ENCODE peak calls at places on chromosomes 7 and 10, in nine cellular contexts. O, Q, X, D, F, T, W, I and S are unnamed samples. For H3K36me3, the result is how much of the 10 kb centered on the place peaks cover.

GRCh38 chr10:521844-522243 is 167.6 kb downstream of the DIP2C start:
- DNase-seq in O (no peak), Q (peak), X (no peak), D (no peak), F (no peak), T (peak), W (peak), I (no peak), S (no peak)

GRCh38 chr7:101754432-101755159 is 62.8 kb upstream of the CUX1 start:
- DNase-seq in O (no peak), Q (no peak), X (no peak), D (no peak), F (no peak), T (peak), W (no peak), I (peak), S (peak)

GRCh38 chr7:113263749-113264148 is 145.4 kb upstream of the SMIM30 start:
- DNase-seq in O (no peak), Q (no peak), X (no peak), D (no peak), F (no peak), T (no peak), W (no peak), I (no peak), S (no peak)

GRCh38 chr10:75115137-75115536 is 3.7 kb downstream of the SAMD8 start:
- DNase-seq in O (no peak), Q (no peak), X (no peak), D (no peak), F (no peak), T (no peak), W (no peak), I (no peak), S (no peak)

GRCh38 chr7:108335264-108335918 is 120.8 kb downstream of the NRCAM start:
- DNase-seq in O (no peak), Q (no peak), X (no peak), D (no peak), F (peak), T (peak), W (no peak), I (peak), S (no peak)

GRCh38 chr10:47420305-47421056 is 36.4 kb upstream of the ZNF488 start:
- DNase-seq in O (no peak), Q (no peak), X (no peak), D (no peak), F (no peak), T (no peak), W (no peak), I (no peak), S (no peak)

GRCh38 chr7:1666251-1666778 is 3.8 kb upstream of the ELFN1 start:
- DNase-seq in O (peak), Q (no peak), X (no peak), D (no peak), F (peak), T (peak), W (no peak), I (no peak), S (no peak)

GRCh38 chr10:126972622-126973414 is 67.6 kb downstream of the DOCK1 start:
- DNase-seq in O (no peak), Q (no peak), X (no peak), D (no peak), F (no peak), T (peak), W (no peak), I (peak), S (no peak)

GRCh38 chr10:132329565-132330485 is 2.2 kb upstream of the LRRC27 start:
- DNase-seq in O (no peak), Q (no peak), X (no peak), D (no peak), F (no peak), T (no peak), W (no peak), I (peak), S (no peak)

GRCh38 chr10:93893646-93894515 is at the start of gene SLC35G1:
- DNase-seq in O (peak), Q (peak), X (peak), D (peak), F (peak), T (peak), W (peak), I (peak), S (peak)

GRCh38 chr10:28181478-28182096 is 121.3 kb downstream of the MPP7 start:
- DNase-seq in O (no peak), Q (no peak), X (no peak), D (no peak), F (no peak), T (no peak), W (no peak), I (no peak), S (no peak)

GRCh38 chr7:376306-376969 is 86.5 kb downstream of the FOXL3 start:
- DNase-seq in O (peak), Q (peak), X (no peak), D (no peak), F (no peak), T (peak), W (peak), I (no peak), S (peak)

GRCh38 chr10:92691591-92692084 is 1.9 kb downstream of the HHEX start:
- DNase-seq in O (peak), Q (peak), X (no peak), D (peak), F (peak), T (no peak), W (peak), I (no peak), S (no peak)

GRCh38 chr10:105538933-105539332 is 897.8 kb downstream of the SORCS3 start:
- DNase-seq in O (no peak), Q (no peak), X (no peak), D (no peak), F (no peak), T (no peak), W (no peak), I (no peak), S (no peak)

GRCh38 chr7:149245244-149245643 is 5.8 kb downstream of the ZNF212 start:
- DNase-seq in O (no peak), Q (no peak), X (no peak), D (no peak), F (no peak), T (no peak), W (no peak), I (no peak), S (no peak)

GRCh38 chr10:123991622-123992570 is 100.3 kb upstream of the CPXM2 start:
- DNase-seq in O (no peak), Q (no peak), X (no peak), D (no peak), F (peak), T (no peak), W (no peak), I (no peak), S (no peak)

GRCh38 chr10:117226813-117227451 is 14.0 kb upstream of the SLC18A2 start:
- DNase-seq in O (no peak), Q (no peak), X (no peak), D (no peak), F (peak), T (peak), W (no peak), I (no peak), S (no peak)

GRCh38 chr10:103715430-103715829 is 139.9 kb downstream of the SH3PXD2A start:
- DNase-seq in O (no peak), Q (no peak), X (no peak), D (no peak), F (no peak), T (no peak), W (no peak), I (peak), S (no peak)

GRCh38 chr7:20350518-20350951 is 19.8 kb downstream of the ITGB8 start:
- DNase-seq in O (peak), Q (no peak), X (no peak), D (no peak), F (no peak), T (peak), W (no peak), I (peak), S (peak)

GRCh38 chr7:138666385-138666784 is 34.8 kb downstream of the SVOPL start:
- DNase-seq in O (no peak), Q (no peak), X (no peak), D (no peak), F (no peak), T (peak), W (no peak), I (peak), S (no peak)

GRCh38 chr10:74955796-74956195 is 129.4 kb downstream of the KAT6B start:
- DNase-seq in O (no peak), Q (no peak), X (no peak), D (no peak), F (no peak), T (no peak), W (no peak), I (no peak), S (no peak)

GRCh38 chr7:1526271-1526754 is 4.2 kb upstream of the MAFK start:
- DNase-seq in O (no peak), Q (no peak), X (no peak), D (no peak), F (no peak), T (no peak), W (no peak), I (no peak), S (no peak)

GRCh38 chr7:51019231-51019844 is 236.6 kb upstream of the GRB10 start:
- DNase-seq in O (no peak), Q (no peak), X (no peak), D (no peak), F (no peak), T (no peak), W (no peak), I (peak), S (no peak)

GRCh38 chr7:127034171-127034806 is 218.5 kb downstream of the GRM8 start:
- DNase-seq in O (no peak), Q (no peak), X (no peak), D (no peak), F (no peak), T (no peak), W (no peak), I (no peak), S (no peak)

GRCh38 chr10:20157314-20157713 is 341.1 kb downstream of the PLXDC2 start:
- DNase-seq in O (no peak), Q (no peak), X (no peak), D (no peak), F (no peak), T (no peak), W (no peak), I (peak), S (no peak)

GRCh38 chr7:98964596-98964995 is 86.3 kb downstream of the TRRAP start:
- DNase-seq in O (no peak), Q (no peak), X (no peak), D (no peak), F (no peak), T (no peak), W (no peak), I (no peak), S (no peak)

GRCh38 chr7:98970805-98971204 is 92.5 kb downstream of the TRRAP start:
- DNase-seq in O (no peak), Q (no peak), X (no peak), D (no peak), F (no peak), T (no peak), W (no peak), I (no peak), S (no peak)

GRCh38 chr7:98969386-98969785 is 91.1 kb downstream of the TRRAP start:
- DNase-seq in O (no peak), Q (no peak), X (no peak), D (no peak), F (no peak), T (no peak), W (no peak), I (no peak), S (no peak)

GRCh38 chr7:98970031-98970615 is 91.8 kb downstream of the TRRAP start:
- DNase-seq in O (no peak), Q (no peak), X (no peak), D (no peak), F (no peak), T (no peak), W (no peak), I (no peak), S (no peak)

GRCh38 chr7:98968621-98969020 is 90.3 kb downstream of the TRRAP start:
- DNase-seq in O (no peak), Q (no peak), X (no peak), D (no peak), F (no peak), T (no peak), W (no peak), I (no peak), S (no peak)
- H3K36me3 ChIP-seq in O (under half), Q (half or more), X (under half), D (under half), F (half or more), T (under half), W (half or more), I (half or more), S (under half)

GRCh38 chr10:79331709-79332108 is 15.6 kb upstream of the PPIF start:
- DNase-seq in O (no peak), Q (no peak), X (no peak), D (no peak), F (peak), T (no peak), W (peak), I (peak), S (no peak)
- H3K27ac ChIP-seq in O (no peak), Q (peak), X (no peak), D (no peak), F (no peak), T (no peak), W (peak), I (peak), S (no peak)

GRCh38 chr10:73079779-73080178 is 16.9 kb downstream of the P4HA1 start:
- DNase-seq in O (no peak), Q (no peak), X (no peak), D (no peak), F (no peak), T (no peak), W (no peak), I (no peak), S (no peak)

GRCh38 chr10:73083234-73083633 is 13.4 kb downstream of the P4HA1 start:
- DNase-seq in O (no peak), Q (no peak), X (no peak), D (no peak), F (no peak), T (no peak), W (no peak), I (peak), S (no peak)

GRCh38 chr10:73086816-73087215 is 9.8 kb downstream of the P4HA1 start:
- DNase-seq in O (no peak), Q (no peak), X (no peak), D (no peak), F (no peak), T (no peak), W (no peak), I (no peak), S (no peak)

GRCh38 chr10:73088304-73088703 is 8.4 kb downstream of the P4HA1 start:
- DNase-seq in O (no peak), Q (no peak), X (no peak), D (no peak), F (no peak), T (no peak), W (no peak), I (no peak), S (no peak)

GRCh38 chr10:73084209-73084608 is 12.5 kb downstream of the P4HA1 start:
- DNase-seq in O (no peak), Q (no peak), X (no peak), D (no peak), F (no peak), T (no peak), W (no peak), I (no peak), S (no peak)
- H3K36me3 ChIP-seq in O (under half), Q (under half), X (under half), D (under half), F (under half), T (under half), W (under half), I (under half), S (under half)

DNA sequence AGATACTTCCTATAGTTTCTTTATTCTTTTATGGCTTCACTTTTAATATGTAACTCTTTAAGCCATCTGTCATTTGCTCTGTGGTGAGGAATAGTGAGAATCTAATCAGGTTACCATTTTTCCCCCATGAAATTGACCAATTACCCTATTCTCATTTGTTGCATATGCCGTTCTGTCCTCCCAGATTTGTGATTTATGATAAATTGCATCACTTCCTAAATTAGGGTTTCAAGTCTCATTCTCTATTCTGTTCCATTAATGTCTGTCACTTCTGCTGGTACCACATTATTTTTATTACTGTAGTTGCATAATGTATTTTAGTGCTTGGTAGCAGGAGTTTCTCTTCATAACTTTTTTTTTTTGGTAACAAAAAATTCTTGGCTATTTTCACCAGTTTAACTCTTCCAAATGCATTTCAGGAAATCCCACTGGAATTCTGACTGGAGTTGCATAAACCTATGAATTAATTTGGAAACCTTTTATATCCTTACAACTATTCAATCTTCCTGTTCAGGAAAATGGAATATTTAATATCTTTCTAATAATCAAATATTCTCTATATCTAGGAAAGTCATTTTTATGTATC is 44.0 kb upstream of the FAM133B start:
- DNase-seq in O (no peak), Q (no peak), X (no peak), D (no peak), F (no peak), T (no peak), W (no peak), I (peak), S (no peak)
- H3K27ac ChIP-seq in O (no peak), Q (peak), X (peak), D (peak), F (peak), T (peak), W (peak), I (peak), S (no peak)

DNA sequence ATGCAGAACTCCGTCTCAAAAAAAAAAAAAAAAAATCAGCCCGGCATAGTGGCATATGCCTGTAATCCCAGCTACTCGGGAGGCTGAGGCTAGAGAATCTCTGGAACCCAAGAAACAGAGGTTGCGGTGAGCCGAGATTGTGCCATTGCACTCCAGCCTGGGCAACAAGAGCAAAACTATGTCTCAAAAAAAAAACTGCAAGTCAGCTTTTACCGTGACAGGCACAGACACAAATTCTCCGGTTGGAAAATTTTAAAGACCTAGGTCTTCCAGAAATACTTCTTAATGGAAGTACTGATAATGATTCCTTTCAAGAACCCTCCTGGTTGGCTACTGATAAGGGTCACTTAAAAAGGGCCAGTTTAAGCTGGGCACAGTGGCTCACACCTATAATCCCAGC is 19.4 kb upstream of the ARPC1B start:
- DNase-seq in O (no peak), Q (no peak), X (no peak), D (no peak), F (no peak), T (no peak), W (no peak), I (no peak), S (no peak)
- H3K36me3 ChIP-seq in O (under half), Q (half or more), X (under half), D (under half), F (half or more), T (under half), W (half or more), I (under half), S (under half)

DNA sequence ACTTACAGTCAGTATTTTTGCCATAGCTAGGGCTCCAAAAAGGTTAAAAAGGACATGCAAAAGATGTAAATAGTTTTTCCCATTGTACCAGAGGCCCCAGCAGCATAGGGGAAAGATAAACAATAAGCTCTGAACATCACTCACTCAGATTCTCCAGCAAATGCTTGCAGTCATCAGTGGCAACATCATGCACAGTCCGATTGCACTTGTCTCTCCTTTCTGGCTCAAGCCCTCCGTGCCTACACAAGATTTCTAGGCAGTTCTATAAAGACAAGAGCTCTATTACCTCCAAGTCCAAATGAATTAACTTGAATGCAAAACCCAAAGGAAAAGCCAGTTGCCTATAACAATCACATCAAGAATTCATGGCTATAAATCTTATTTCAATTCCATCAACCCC is 106.3 kb downstream of the CTTNBP2 start:
- DNase-seq in O (no peak), Q (no peak), X (no peak), D (no peak), F (no peak), T (no peak), W (no peak), I (no peak), S (no peak)
- H3K27ac ChIP-seq in O (no peak), Q (no peak), X (no peak), D (no peak), F (no peak), T (no peak), W (no peak), I (no peak), S (no peak)

GRCh38 chr7:145848691-145849090 is 267.9 kb upstream of the CNTNAP2 start:
- DNase-seq in O (no peak), Q (no peak), X (no peak), D (no peak), F (no peak), T (peak), W (no peak), I (no peak), S (no peak)

GRCh38 chr7:145839814-145840213 is 276.8 kb upstream of the CNTNAP2 start:
- DNase-seq in O (no peak), Q (no peak), X (no peak), D (no peak), F (no peak), T (no peak), W (no peak), I (no peak), S (no peak)

GRCh38 chr7:145850636-145851035 is 266.0 kb upstream of the CNTNAP2 start:
- DNase-seq in O (no peak), Q (no peak), X (no peak), D (no peak), F (no peak), T (no peak), W (no peak), I (no peak), S (no peak)

GRCh38 chr7:145845345-145845744 is 271.3 kb upstream of the CNTNAP2 start:
- DNase-seq in O (no peak), Q (no peak), X (no peak), D (no peak), F (no peak), T (no peak), W (no peak), I (no peak), S (no peak)
- H3K36me3 ChIP-seq in O (under half), Q (under half), X (under half), D (under half), F (under half), T (under half), W (under half), I (under half), S (under half)

GRCh38 chr10:113493943-113494342 is 58.9 kb upstream of the HABP2 start:
- DNase-seq in O (no peak), Q (no peak), X (no peak), D (no peak), F (no peak), T (no peak), W (no peak), I (no peak), S (no peak)
- H3K27ac ChIP-seq in O (no peak), Q (no peak), X (no peak), D (no peak), F (peak), T (peak), W (no peak), I (no peak), S (no peak)